ENCODE peak calls at places on chromosomes 12 and 14, in six cellular contexts. C, R, W, O, A and U are unnamed samples.

GRCh38 chr12:56256326-56256960 is 1.7 kb downstream of the ANKRD52 start:
- DNase-seq in C (no peak), R (no peak), W (no peak), O (peak; percentile 36), A (no peak), U (no peak)

GRCh38 chr14:99422220-99423010 is 58.2 kb downstream of the SETD3 start:
- DNase-seq in C (no peak), R (no peak), W (no peak), O (no peak), A (no peak), U (no peak)

GRCh38 chr12:76586764-76587395 is 27.3 kb upstream of the OSBPL8 start:
- DNase-seq in C (no peak), R (peak; percentile 78), W (no peak), O (peak; percentile 68), A (no peak), U (no peak)

GRCh38 chr14:81018714-81019512 is 63.5 kb downstream of the TSHR start:
- DNase-seq in C (no peak), R (no peak), W (no peak), O (no peak), A (no peak), U (no peak)

GRCh38 chr12:42684171-42685071 is 94.9 kb upstream of the PRICKLE1 start:
- DNase-seq in C (no peak), R (peak; percentile 25), W (no peak), O (no peak), A (no peak), U (no peak)

GRCh38 chr12:15928345-15928744 is 17.2 kb downstream of the DERA start:
- DNase-seq in C (peak; percentile 68), R (peak; percentile 71), W (no peak), O (peak; percentile 84), A (no peak), U (no peak)

GRCh38 chr12:28340261-28340660 is 150.0 kb downstream of the CCDC91 start:
- DNase-seq in C (no peak), R (peak; percentile 54), W (no peak), O (no peak), A (no peak), U (no peak)

GRCh38 chr12:51941011-51941561 is 10.4 kb upstream of the ACVR1B start:
- DNase-seq in C (peak; percentile 25), R (peak; percentile 74), W (no peak), O (no peak), A (peak; percentile 79), U (no peak)

GRCh38 chr14:67515386-67516079 is 17.6 kb upstream of the PLEKHH1 start:
- DNase-seq in C (no peak), R (no peak), W (no peak), O (peak; percentile 25), A (peak; percentile 45), U (no peak)

GRCh38 chr12:108516511-108517275 is 1.6 kb downstream of the FICD start:
- DNase-seq in C (no peak), R (no peak), W (no peak), O (peak; percentile 36), A (no peak), U (no peak)

GRCh38 chr12:104454997-104455396 is 1.8 kb upstream of the CHST11 start:
- DNase-seq in C (peak; percentile 12), R (peak; percentile 30), W (no peak), O (no peak), A (no peak), U (no peak)

GRCh38 chr12:63802012-63802608 is 22.4 kb downstream of the RXYLT1 start:
- DNase-seq in C (no peak), R (peak; percentile 48), W (no peak), O (peak; percentile 46), A (peak; percentile 61), U (peak; percentile 21)

GRCh38 chr14:92513204-92513965 is at the start of gene RIN3:
- DNase-seq in C (no peak), R (peak; percentile 62), W (peak; percentile 50), O (peak; percentile 75), A (no peak), U (no peak)

GRCh38 chr14:49962616-49963015 is 69.7 kb downstream of the ARF6 start:
- DNase-seq in C (no peak), R (no peak), W (no peak), O (no peak), A (no peak), U (no peak)

GRCh38 chr12:52344111-52344510 is 22.9 kb upstream of the KRT83 start:
- DNase-seq in C (no peak), R (no peak), W (no peak), O (no peak), A (no peak), U (no peak)

GRCh38 chr14:53458368-53458814 is 305.3 kb upstream of the DDHD1 start:
- DNase-seq in C (peak; percentile 17), R (peak; percentile 52), W (no peak), O (peak; percentile 52), A (no peak), U (peak; percentile 3)

GRCh38 chr12:47717443-47718193 is 7.7 kb downstream of the ENDOU start:
- DNase-seq in C (no peak), R (peak; percentile 91), W (peak; percentile 87), O (peak; percentile 91), A (peak; percentile 49), U (peak; percentile 93)

GRCh38 chr12:778615-779014 is 26.2 kb downstream of the WNK1 start:
- DNase-seq in C (no peak), R (no peak), W (no peak), O (no peak), A (no peak), U (no peak)

GRCh38 chr12:82479511-82479910 is 121.2 kb downstream of the METTL25 start:
- DNase-seq in C (peak; percentile 31), R (peak; percentile 16), W (no peak), O (peak; percentile 58), A (no peak), U (no peak)

GRCh38 chr12:128056299-128056885 is 210.6 kb upstream of the TMEM132C start:
- DNase-seq in C (no peak), R (no peak), W (no peak), O (no peak), A (no peak), U (no peak)